ENCODE peak calls at places on chromosomes 2 and 18, in four cellular contexts. P is SK-N-SH, R is GM23248, V is aorta. O is an unnamed sample. For H3K4me1, the result is how much of the 10 kb centered on the place peaks cover.

GRCh38 chr2:58067001-58067400 is 20.4 kb downstream of the VRK2 start:
- DNase-seq in P (no peak), R (no peak), V (no peak), O (no peak)

GRCh38 chr18:6561893-6562292 is 147.2 kb upstream of the L3MBTL4 start:
- DNase-seq in P (no peak), R (no peak), V (no peak), O (no peak)

GRCh38 chr2:217049931-217050330 is 190.1 kb upstream of the TNP1 start:
- DNase-seq in P (no peak), R (peak), V (no peak), O (no peak)

GRCh38 chr18:49476664-49477411 is 10.2 kb downstream of the C18orf32 start:
- DNase-seq in P (no peak), R (peak), V (no peak), O (peak)

GRCh38 chr2:36456227-36456788 is 100.7 kb downstream of the CRIM1 start:
- DNase-seq in P (peak), R (peak), V (peak), O (peak)

GRCh38 chr2:9738718-9739496 is 104.4 kb upstream of the TAF1B start:
- DNase-seq in P (no peak), R (peak), V (no peak), O (no peak)

GRCh38 chr2:2848621-2849443 is 517.8 kb upstream of the MYT1L start:
- DNase-seq in P (peak), R (no peak), V (no peak), O (no peak)

GRCh38 chr2:240644171-240644651 is 18.9 kb downstream of the GPR35 start:
- DNase-seq in P (peak), R (no peak), V (peak), O (peak)

GRCh38 chr2:68469935-68470334 is 2.5 kb downstream of the APLF start:
- DNase-seq in P (no peak), R (peak), V (no peak), O (no peak)

GRCh38 chr18:35982404-35983114 is 10.1 kb downstream of the RMP24 start:
- DNase-seq in P (no peak), R (peak), V (no peak), O (no peak)

GRCh38 chr2:142865924-142866323 is 11.5 kb upstream of the KYNU start:
- DNase-seq in P (no peak), R (peak), V (no peak), O (no peak)

GRCh38 chr2:160731415-160731814 is 237.8 kb upstream of the RBMS1 start:
- DNase-seq in P (no peak), R (no peak), V (no peak), O (no peak)

GRCh38 chr2:164599954-164600589 is 21.2 kb downstream of the GRB14 start:
- DNase-seq in P (peak), R (peak), V (no peak), O (no peak)

GRCh38 chr2:12684471-12684936 is 32.2 kb upstream of the TRIB2 start:
- DNase-seq in P (no peak), R (peak), V (no peak), O (no peak)

GRCh38 chr2:220891405-220891804 is 680.7 kb downstream of the EPHA4 start:
- DNase-seq in P (no peak), R (peak), V (no peak), O (no peak)

GRCh38 chr2:207807516-207807915 is 37.8 kb upstream of the FZD5 start:
- DNase-seq in P (no peak), R (no peak), V (no peak), O (no peak)

GRCh38 chr2:7045601-7046590 is 128.7 kb downstream of the RNF144A start:
- DNase-seq in P (no peak), R (no peak), V (no peak), O (no peak)

GRCh38 chr18:28065031-28065792 is 111.7 kb downstream of the CDH2 start:
- DNase-seq in P (no peak), R (peak), V (no peak), O (no peak)

GRCh38 chr2:238091426-238092060 is 8.6 kb upstream of the ESPNL start:
- DNase-seq in P (no peak), R (no peak), V (no peak), O (peak)

GRCh38 chr18:55552498-55553189 is 35.3 kb downstream of the TCF4 start:
- DNase-seq in P (no peak), R (no peak), V (no peak), O (no peak)

GRCh38 chr2:239400000-239400831 is 604 bp downstream of the HDAC4 start:
- DNase-seq in P (peak), R (peak), V (no peak), O (peak)

GRCh38 chr18:11885278-11885991 is 22.7 kb downstream of the MPPE1 start:
- DNase-seq in P (no peak), R (no peak), V (no peak), O (peak)

GRCh38 chr2:216339456-216340279 is 32.6 kb downstream of the MARCHF4 start:
- DNase-seq in P (peak), R (peak), V (no peak), O (no peak)

GRCh38 chr18:3230401-3231334 is 10.9 kb upstream of the MYOM1 start:
- DNase-seq in P (no peak), R (no peak), V (no peak), O (peak)

GRCh38 chr18:49884959-49885358 is 71.6 kb upstream of the ACAA2 start:
- DNase-seq in P (no peak), R (no peak), V (no peak), O (no peak)

GRCh38 chr2:50178050-50178449 is 853.9 kb downstream of the NRXN1 start:
- DNase-seq in P (no peak), R (no peak), V (no peak), O (no peak)

GRCh38 chr2:69493268-69493667 is 56.0 kb upstream of the NFU1 start:
- DNase-seq in P (peak), R (no peak), V (no peak), O (no peak)

GRCh38 chr2:98393354-98393753 is 47.1 kb downstream of the CNGA3 start:
- DNase-seq in P (no peak), R (no peak), V (no peak), O (no peak)

GRCh38 chr2:16058747-16059358 is 118.5 kb downstream of the MYCN start:
- DNase-seq in P (no peak), R (no peak), V (no peak), O (no peak)

GRCh38 chr2:165113414-165113813 is 90.4 kb downstream of the SCN3A start:
- DNase-seq in P (peak), R (peak), V (no peak), O (no peak)

GRCh38 chr2:238139841-238140439 is 1.5 kb downstream of the KLHL30 start:
- DNase-seq in P (no peak), R (no peak), V (no peak), O (peak)

GRCh38 chr2:112310906-112311305 is 35.5 kb downstream of the ZC3H6 start:
- DNase-seq in P (no peak), R (no peak), V (no peak), O (no peak)

GRCh38 chr2:95357717-95358280 is 44.7 kb upstream of the FAHD2A start:
- DNase-seq in P (no peak), R (no peak), V (peak), O (peak)

GRCh38 chr2:190881480-190882326 is 1.1 kb downstream of the GLS start:
- DNase-seq in P (peak), R (peak), V (peak), O (peak)

GRCh38 chr2:239765076-239765845 is 259.9 kb downstream of the NDUFA10 start:
- DNase-seq in P (no peak), R (no peak), V (peak), O (no peak)

GRCh38 chr2:222952204-222952603 is 91.4 kb downstream of the ACSL3 start:
- DNase-seq in P (no peak), R (no peak), V (no peak), O (no peak)

GRCh38 chr2:134280726-134281125 is 26.9 kb downstream of the MGAT5 start:
- DNase-seq in P (no peak), R (no peak), V (no peak), O (no peak)
- H3K4me1 ChIP-seq in P (under half), R (under half), V (under half), O (under half)

DNA sequence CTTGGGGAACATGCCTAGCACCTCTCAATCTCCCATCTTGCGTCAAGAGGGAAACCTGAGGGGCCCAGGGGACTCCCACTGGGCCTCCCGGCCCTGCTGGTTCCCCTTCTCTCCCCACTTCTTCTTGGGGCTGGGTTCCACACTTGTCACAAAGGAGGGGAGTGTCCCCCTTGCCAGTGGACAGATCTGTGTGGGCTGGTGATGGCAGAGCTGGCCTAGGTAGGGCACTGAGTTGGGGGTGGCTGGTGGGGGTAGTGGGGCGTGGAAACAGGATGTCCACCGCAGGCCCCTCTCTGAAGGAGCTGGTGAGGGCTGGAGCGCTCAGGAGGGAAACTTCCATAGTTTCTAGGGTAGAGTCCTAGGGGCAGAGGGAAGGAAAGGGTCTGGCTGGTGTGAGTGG is 184.0 kb upstream of the HAAO start:
- DNase-seq in P (no peak), R (no peak), V (peak), O (no peak)
- H3K4me1 ChIP-seq in P (under half), R (under half), V (under half), O (under half)

GRCh38 chr2:66461751-66462150 is 26.8 kb downstream of the MEIS1 start:
- DNase-seq in P (no peak), R (no peak), V (no peak), O (no peak)
- H3K4me1 ChIP-seq in P (under half), R (under half), V (under half), O (under half)

GRCh38 chr2:234394450-234394849 is 102.4 kb downstream of the ARL4C start:
- DNase-seq in P (no peak), R (no peak), V (no peak), O (no peak)
- H3K4me1 ChIP-seq in P (under half), R (under half), V (under half), O (under half)

GRCh38 chr2:11343344-11343625 is 1.2 kb downstream of the ROCK2 start:
- DNase-seq in P (no peak), R (peak), V (no peak), O (no peak)
- H3K4me1 ChIP-seq in P (under half), R (under half), V (under half), O (under half)

GRCh38 chr2:60411295-60411694 is 142.2 kb downstream of the BCL11A start:
- DNase-seq in P (no peak), R (no peak), V (no peak), O (no peak)

GRCh38 chr2:60406192-60406591 is 147.3 kb downstream of the BCL11A start:
- DNase-seq in P (no peak), R (no peak), V (no peak), O (no peak)

GRCh38 chr2:60410458-60411146 is 142.9 kb downstream of the BCL11A start:
- DNase-seq in P (no peak), R (no peak), V (no peak), O (no peak)

GRCh38 chr2:60407398-60407797 is 146.1 kb downstream of the BCL11A start:
- DNase-seq in P (peak), R (no peak), V (no peak), O (no peak)

DNA sequence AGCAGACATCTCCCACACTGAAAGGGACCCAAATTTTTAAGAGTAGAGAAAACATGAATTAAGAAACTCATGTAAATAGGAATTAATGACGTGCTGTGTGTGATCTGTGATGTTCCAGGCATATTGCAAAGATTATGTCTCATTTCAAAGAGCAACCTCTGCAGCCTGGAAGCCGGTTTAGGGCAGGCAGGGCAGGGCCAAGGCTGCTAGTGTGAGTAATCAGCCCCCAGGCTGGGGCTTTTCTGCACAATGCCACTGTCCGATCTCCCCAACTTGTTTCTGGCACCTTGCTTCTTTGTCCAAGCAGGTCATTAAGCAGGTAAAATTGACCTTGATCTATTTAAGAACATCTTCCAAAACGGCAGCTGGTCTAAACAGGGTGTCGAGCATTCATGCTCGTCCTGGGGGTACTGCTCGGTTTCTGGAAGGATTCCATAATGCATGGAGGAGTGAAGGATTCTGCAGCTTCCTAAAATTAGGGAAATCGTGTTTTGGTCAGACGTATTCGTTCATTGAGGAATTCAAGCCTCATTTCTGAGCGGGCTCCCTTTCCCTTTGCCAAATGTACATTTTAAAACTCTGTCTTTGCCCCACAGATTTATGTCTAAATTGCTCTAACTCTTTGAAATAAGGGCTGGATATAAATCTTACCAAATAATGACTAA is 144.1 kb downstream of the BCL11A start:
- DNase-seq in P (no peak), R (no peak), V (no peak), O (no peak)
- H3K4me1 ChIP-seq in P (under half), R (under half), V (under half), O (under half)

O was measured in left lung.